ENCODE peak calls at places on chromosomes 5 and 9, in ten cellular contexts. Z, P, O, G, E, J, B, W, M and S are unnamed samples.

GRCh38 chr9:78035369-78035993 is 3.9 kb upstream of the GNAQ start:
- DNase-seq in Z (peak; percentile 48), P (peak; percentile 92), O (no peak), G (no peak), E (no peak), J (peak; percentile 37), B (peak; percentile 45), W (peak; percentile 88), M (peak; percentile 74), S (peak; percentile 56)

GRCh38 chr5:127254729-127255284 is 35.8 kb upstream of the MEGF10 start:
- DNase-seq in Z (no peak), P (no peak), O (no peak), G (no peak), E (no peak), J (no peak), B (peak; percentile 46), W (peak; percentile 98), M (peak; percentile 61), S (no peak)

GRCh38 chr5:131996210-131997025 is 15.0 kb downstream of the ACSL6 start:
- DNase-seq in Z (no peak), P (no peak), O (peak; percentile 27), G (peak; percentile 17), E (no peak), J (no peak), B (no peak), W (no peak), M (peak; percentile 12), S (no peak)

GRCh38 chr9:122065923-122066629 is 27.0 kb downstream of the TTLL11 start:
- DNase-seq in Z (no peak), P (peak; percentile 6), O (no peak), G (no peak), E (no peak), J (no peak), B (no peak), W (no peak), M (no peak), S (no peak)

GRCh38 chr9:22037954-22038690 is 29.0 kb upstream of the CDKN2B start:
- DNase-seq in Z (no peak), P (peak; percentile 77), O (no peak), G (no peak), E (no peak), J (no peak), B (no peak), W (peak; percentile 75), M (peak; percentile 48), S (no peak)

GRCh38 chr9:137236936-137237421 is 4.1 kb upstream of the TUBB4B start:
- DNase-seq in Z (no peak), P (no peak), O (no peak), G (no peak), E (no peak), J (no peak), B (no peak), W (no peak), M (no peak), S (no peak)

GRCh38 chr9:77848428-77848827 is 183.2 kb downstream of the GNAQ start:
- DNase-seq in Z (no peak), P (no peak), O (no peak), G (no peak), E (no peak), J (no peak), B (no peak), W (no peak), M (no peak), S (no peak)

GRCh38 chr9:129073404-129073803 is 7.5 kb upstream of the DOLPP1 start:
- DNase-seq in Z (no peak), P (no peak), O (no peak), G (no peak), E (no peak), J (no peak), B (no peak), W (no peak), M (no peak), S (no peak)

GRCh38 chr5:38316544-38317224 is 58.3 kb downstream of the EGFLAM start:
- DNase-seq in Z (no peak), P (peak; percentile 29), O (no peak), G (no peak), E (no peak), J (no peak), B (peak; percentile 10), W (peak; percentile 36), M (no peak), S (no peak)

GRCh38 chr9:128415222-128415621 is 5.4 kb upstream of the CERCAM start:
- DNase-seq in Z (no peak), P (no peak), O (no peak), G (no peak), E (no peak), J (no peak), B (no peak), W (no peak), M (no peak), S (no peak)

GRCh38 chr9:6968271-6968670 is 210.5 kb downstream of the KDM4C start:
- DNase-seq in Z (no peak), P (peak; percentile 10), O (no peak), G (no peak), E (no peak), J (no peak), B (no peak), W (peak; percentile 39), M (no peak), S (no peak)

DNA sequence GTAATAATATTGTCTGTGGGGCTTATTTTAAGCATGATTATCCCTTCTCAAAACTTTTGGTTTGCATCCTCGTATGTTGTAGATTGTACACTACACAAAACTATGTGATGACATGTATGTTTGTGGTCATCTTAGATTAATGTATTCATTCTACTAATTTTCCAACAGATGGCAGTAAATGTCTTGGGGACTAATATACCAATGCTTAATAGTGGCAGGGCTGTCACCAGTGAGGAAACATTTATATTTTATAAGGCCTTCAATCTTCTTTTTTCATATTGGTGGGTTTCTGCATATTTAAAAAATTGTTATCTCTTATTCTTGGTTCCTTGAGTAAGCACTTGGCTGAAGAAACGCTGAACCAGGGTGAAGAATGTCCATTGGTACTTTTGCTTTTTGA is 530.4 kb downstream of the RASEF start:
- DNase-seq in Z (no peak), P (peak; percentile 8), O (no peak), G (no peak), E (no peak), J (no peak), B (no peak), W (peak; percentile 11), M (peak; percentile 7), S (no peak)
- TF ChIP-seq CTCF in Z (no peak), P (no peak), O (no peak), G (no peak), E (no peak), J (no peak), B (no peak), W (no peak), M (peak; percentile 50), S (no peak)

GRCh38 chr9:107485451-107486043 is 4.0 kb downstream of the KLF4 start:
- DNase-seq in Z (no peak), P (no peak), O (no peak), G (no peak), E (no peak), J (no peak), B (no peak), W (no peak), M (no peak), S (no peak)

GRCh38 chr9:107486674-107487520 is 2.7 kb downstream of the KLF4 start:
- DNase-seq in Z (no peak), P (no peak), O (peak; percentile 52), G (peak; percentile 73), E (peak; percentile 40), J (no peak), B (no peak), W (no peak), M (peak; percentile 10), S (no peak)

GRCh38 chr9:107483666-107484065 is 5.9 kb downstream of the KLF4 start:
- DNase-seq in Z (no peak), P (no peak), O (no peak), G (no peak), E (no peak), J (no peak), B (no peak), W (no peak), M (no peak), S (no peak)

GRCh38 chr9:107481035-107481434 is 8.5 kb downstream of the KLF4 start:
- DNase-seq in Z (no peak), P (no peak), O (no peak), G (no peak), E (no peak), J (no peak), B (no peak), W (peak; percentile 53), M (peak; percentile 38), S (no peak)

GRCh38 chr9:107484117-107484723 is 5.3 kb downstream of the KLF4 start:
- DNase-seq in Z (no peak), P (peak; percentile 93), O (no peak), G (no peak), E (peak; percentile 19), J (peak; percentile 40), B (peak; percentile 34), W (peak; percentile 88), M (peak; percentile 74), S (peak; percentile 57)
- TF ChIP-seq CTCF in Z (peak; percentile 66), P (peak; percentile 57), O (no peak), G (no peak), E (no peak), J (peak; percentile 39), B (peak; percentile 61), W (peak; percentile 51), M (peak; percentile 66), S (peak; percentile 37)

GRCh38 chr5:60687927-60688720 is 11.8 kb downstream of the DEPDC1B start:
- DNase-seq in Z (no peak), P (peak; percentile 70), O (no peak), G (no peak), E (no peak), J (peak; percentile 34), B (no peak), W (peak; percentile 73), M (peak; percentile 39), S (peak; percentile 30)
- TF ChIP-seq CTCF in Z (peak; percentile 62), P (peak; percentile 51), O (no peak), G (no peak), E (no peak), J (peak; percentile 19), B (peak; percentile 37), W (peak; percentile 55), M (peak; percentile 29), S (no peak)

GRCh38 chr5:30650311-30650710 is 543.2 kb upstream of the CDH6 start:
- DNase-seq in Z (no peak), P (no peak), O (no peak), G (no peak), E (no peak), J (no peak), B (no peak), W (no peak), M (peak; percentile 26), S (no peak)
- TF ChIP-seq CTCF in Z (peak; percentile 4), P (no peak), O (no peak), G (no peak), E (no peak), J (no peak), B (no peak), W (no peak), M (peak; percentile 47), S (no peak)

DNA sequence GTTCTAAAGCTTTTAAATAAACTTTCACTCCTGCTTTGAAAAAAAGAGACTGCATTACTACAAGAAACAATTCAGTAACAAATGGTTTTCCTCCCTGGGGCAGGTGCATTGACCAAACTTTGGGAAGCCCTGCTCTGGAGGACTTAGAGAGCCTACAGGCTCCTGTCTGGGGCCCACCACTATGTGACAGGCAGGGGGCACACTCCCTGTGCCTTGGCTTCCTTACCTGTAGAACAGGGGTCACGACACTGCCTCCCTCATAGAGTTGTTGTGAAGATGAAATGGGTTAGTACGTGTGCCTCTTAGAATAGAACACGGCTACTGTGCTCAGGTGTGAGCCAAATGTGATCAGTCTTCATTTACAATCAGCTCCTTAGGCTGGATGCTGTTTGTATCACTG is 130.1 kb downstream of the GPBP1 start:
- DNase-seq in Z (no peak), P (no peak), O (no peak), G (no peak), E (peak; percentile 46), J (no peak), B (no peak), W (no peak), M (no peak), S (no peak)
- TF ChIP-seq CTCF in Z (no peak), P (no peak), O (no peak), G (no peak), E (no peak), J (no peak), B (no peak), W (no peak), M (no peak), S (no peak)